ENCODE peak calls at places on chromosome 20, in five cellular contexts. S is HepG2, D is HCT116, O is K562, B is H1. X is an unnamed sample.

GRCh38 chr20:13221673-13222318 is 722 bp downstream of the ISM1 start:
- DNase-seq in D (peak), S (peak), B (no peak), O (no peak), X (no peak)

GRCh38 chr20:57653910-57654309 is 33.7 kb upstream of the ZBP1 start:
- DNase-seq in O (no peak), B (no peak), D (no peak), S (no peak), X (no peak)

GRCh38 chr20:51369503-51369902 is 173.0 kb downstream of the NFATC2 start:
- DNase-seq in D (no peak), O (no peak), B (no peak), S (no peak), X (no peak)

GRCh38 chr20:36950432-36951197 is 893 bp downstream of the SAMHD1 start:
- DNase-seq in O (no peak), D (no peak), B (no peak), S (no peak), X (no peak)

GRCh38 chr20:57223648-57224489 is 42.6 kb downstream of the BMP7 start:
- DNase-seq in O (no peak), B (no peak), S (no peak), D (no peak), X (no peak)

GRCh38 chr20:20440473-20440872 is 72.6 kb downstream of the INSM1 start:
- DNase-seq in S (no peak), D (no peak), B (no peak), O (no peak), X (no peak)

GRCh38 chr20:19682249-19682648 is 75.8 kb upstream of the RIN2 start:
- DNase-seq in O (no peak), D (no peak), S (no peak), B (no peak), X (no peak)

GRCh38 chr20:51985013-51985415 is 182.7 kb upstream of the SALL4 start:
- DNase-seq in O (no peak), D (peak), S (peak), B (no peak), X (no peak)

GRCh38 chr20:51470907-51471411 is 71.6 kb downstream of the NFATC2 start:
- DNase-seq in B (no peak), D (no peak), O (no peak), S (no peak), X (no peak)

GRCh38 chr20:18728165-18728866 is 85.3 kb upstream of the SCP2D1 start:
- DNase-seq in D (no peak), B (no peak), S (peak), O (no peak), X (peak)

GRCh38 chr20:41701596-41702350 is 83.6 kb upstream of the CHD6 start:
- DNase-seq in B (no peak), O (no peak), D (no peak), S (no peak), X (no peak)

GRCh38 chr20:39874049-39874893 is 814.8 kb downstream of the MAFB start:
- DNase-seq in O (peak), D (peak), B (peak), S (peak), X (peak)

GRCh38 chr20:10541668-10542411 is 106.7 kb downstream of the SLX4IP start:
- DNase-seq in D (no peak), O (no peak), B (no peak), S (peak), X (no peak)

GRCh38 chr20:36585410-36586125 is 12.2 kb downstream of the TGIF2 start:
- DNase-seq in S (no peak), O (peak), B (peak), D (no peak), X (no peak)

GRCh38 chr20:9831032-9831431 is 7.8 kb downstream of the PAK5 start:
- DNase-seq in S (no peak), O (no peak), D (no peak), B (no peak), X (no peak)

GRCh38 chr20:36467076-36467999 is 74.0 kb upstream of the MYL9 start:
- DNase-seq in O (no peak), D (no peak), S (no peak), B (no peak), X (no peak)

GRCh38 chr20:50014570-50015562 is 32.1 kb downstream of the SNAI1 start:
- DNase-seq in S (no peak), B (no peak), O (no peak), D (no peak), X (no peak)

GRCh38 chr20:52130406-52130805 is 61.2 kb downstream of the ZFP64 start:
- DNase-seq in O (no peak), B (no peak), S (no peak), D (no peak), X (no peak)

GRCh38 chr20:9409981-9410380 is 104.4 kb upstream of the LAMP5 start:
- DNase-seq in O (no peak), S (no peak), B (no peak), D (no peak), X (no peak)

GRCh38 chr20:61588356-61589054 is 336.4 kb downstream of the CDH4 start:
- DNase-seq in S (no peak), O (no peak), D (no peak), B (no peak), X (no peak)

GRCh38 chr20:57654998-57655811 is 35.0 kb upstream of the ZBP1 start:
- DNase-seq in S (no peak), B (no peak), O (no peak), D (no peak), X (no peak)

GRCh38 chr20:20992274-20992673 is 113.9 kb downstream of the LINC00237 start:
- DNase-seq in D (no peak), S (no peak), B (no peak), O (no peak), X (no peak)

GRCh38 chr20:38726849-38727601 is 2.7 kb downstream of the SLC32A1 start:
- DNase-seq in B (no peak), D (no peak), S (peak), O (peak), X (no peak)

GRCh38 chr20:49677777-49678758 is 35.6 kb downstream of the B4GALT5 start:
- DNase-seq in O (no peak), D (no peak), B (no peak), S (no peak), X (no peak)

GRCh38 chr20:62598761-62599194 is 43.5 kb upstream of the SLCO4A1 start:
- DNase-seq in S (no peak), B (no peak), D (peak), O (peak), X (no peak)
- TF ChIP-seq SRF in S (no peak), B (no peak), D (no peak), O (no peak), X (no peak)

DNA sequence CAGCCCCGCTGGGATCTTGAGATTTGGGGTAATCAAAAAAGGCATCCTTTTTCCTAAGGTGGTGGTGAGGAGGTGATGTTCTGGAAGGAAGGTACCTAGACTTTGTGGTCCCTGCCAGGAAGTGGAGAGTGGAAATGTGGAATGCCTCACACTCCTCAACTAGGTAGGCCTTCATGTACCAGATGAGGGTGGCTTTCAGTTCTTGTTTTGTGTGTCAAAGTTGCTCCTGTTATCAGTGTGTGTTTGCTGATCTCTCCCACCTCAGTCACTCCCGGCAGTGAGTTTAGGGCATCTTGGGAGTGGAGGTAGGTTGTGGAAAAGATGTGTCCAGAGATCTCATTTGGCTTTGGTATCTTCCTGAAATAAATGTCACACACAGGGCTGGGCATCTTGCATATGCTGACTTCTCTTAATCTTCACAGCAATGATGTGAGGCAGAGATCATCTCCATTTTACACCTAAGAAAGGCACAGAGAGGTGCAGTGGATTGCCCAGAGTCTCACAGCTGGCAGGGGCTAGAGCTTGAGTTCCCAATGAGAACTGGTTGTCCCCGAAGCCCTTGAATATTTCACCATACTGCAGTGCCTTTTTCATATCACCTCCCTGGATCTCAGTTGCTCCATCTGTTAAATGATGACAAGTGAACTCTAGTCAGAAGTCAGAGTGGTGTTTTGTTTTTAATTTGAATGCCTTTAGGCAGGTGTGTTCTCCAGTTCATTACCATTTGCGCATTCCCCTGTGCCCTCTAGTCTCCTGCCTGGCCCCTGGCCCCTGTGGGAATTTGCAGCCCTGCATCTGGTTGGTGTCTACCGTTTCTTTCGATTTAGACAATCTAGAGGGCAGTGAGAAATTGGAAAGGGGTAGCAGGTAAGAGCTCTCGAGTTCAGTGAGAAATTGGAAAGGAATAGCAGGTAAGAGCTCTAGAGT is 2.9 kb downstream of the PKIG start:
- DNase-seq in S (no peak), D (no peak), B (no peak), O (no peak), X (peak)
- H3K4me2 ChIP-seq in S (no peak), D (no peak), B (peak), O (no peak), X (peak)

DNA sequence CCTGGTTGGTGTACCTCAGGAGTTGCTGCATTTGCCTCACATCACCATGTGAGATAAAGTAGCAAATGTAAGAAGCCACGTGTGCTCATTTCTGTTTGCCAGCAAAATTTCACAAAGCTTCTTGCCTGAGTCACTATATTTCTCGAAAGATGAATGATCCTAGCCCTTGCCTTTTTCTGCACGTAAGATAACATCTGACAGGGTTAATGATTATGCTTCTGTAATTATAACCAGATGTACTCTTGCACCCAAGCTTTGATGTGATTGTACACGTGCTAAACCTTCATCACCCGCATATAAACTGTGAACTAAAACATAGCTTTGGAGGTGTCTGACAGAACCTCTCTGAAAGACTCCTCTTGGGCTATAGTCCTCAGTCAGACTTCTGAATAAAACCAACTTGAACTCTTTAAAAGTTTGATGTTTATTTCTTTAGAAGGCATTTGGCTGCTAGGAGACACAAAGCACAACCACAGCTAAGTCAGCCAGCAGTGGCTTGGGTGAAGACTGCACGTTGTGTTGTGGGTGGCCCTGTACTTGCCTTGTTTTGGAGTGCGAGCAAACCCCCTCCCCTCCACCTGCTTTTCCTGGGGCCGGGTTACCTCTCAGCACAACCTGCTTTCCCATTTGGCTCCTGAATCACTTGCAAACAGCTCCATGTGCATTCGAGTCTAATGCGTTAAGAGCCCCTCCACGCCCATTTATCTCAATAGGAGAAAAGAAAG is 19.3 kb downstream of the PROKR2 start:
- DNase-seq in O (no peak), B (no peak), D (no peak), S (peak), X (no peak)
- TF ChIP-seq SRF in O (no peak), B (no peak), D (no peak), S (no peak), X (no peak)

GRCh38 chr20:31811796-31812728 is 7.1 kb upstream of the MYLK2 start:
- DNase-seq in O (no peak), B (no peak), D (no peak), S (no peak), X (no peak)
- H3K4me2 ChIP-seq in O (peak), B (no peak), D (no peak), S (no peak), X (no peak)

GRCh38 chr20:24100370-24101011 is 111.9 kb upstream of the GGTLC1 start:
- DNase-seq in O (peak), B (no peak), S (peak), D (peak), X (no peak)
- TF ChIP-seq SRF in O (no peak), B (no peak), S (no peak), D (no peak), X (no peak)

GRCh38 chr20:328596-329324 is 3.4 kb downstream of the SOX12 start:
- DNase-seq in O (no peak), S (no peak), B (no peak), D (no peak), X (no peak)
- H3K4me2 ChIP-seq in O (peak), S (peak), B (peak), D (peak), X (no peak)

X was measured in GM12878.